ENCODE peak calls at places on chromosomes 7 and 10, in six cellular contexts. C, I, O, G, A and P are unnamed samples.

GRCh38 chr7:13947535-13947934 is 41.9 kb downstream of the ETV1 start:
- DNase-seq in C (no peak), I (no peak), O (no peak), G (no peak), A (no peak), P (no peak)

GRCh38 chr7:4144801-4145470 is 537.2 kb upstream of the FOXK1 start:
- DNase-seq in C (no peak), I (peak), O (peak), G (peak), A (no peak), P (no peak)

GRCh38 chr10:86419101-86419500 is 52.5 kb upstream of the GRID1 start:
- DNase-seq in C (no peak), I (no peak), O (no peak), G (no peak), A (no peak), P (no peak)

GRCh38 chr10:80457554-80458262 is 3.6 kb downstream of the TSPAN14 start:
- DNase-seq in C (no peak), I (no peak), O (no peak), G (no peak), A (no peak), P (peak)

GRCh38 chr7:54785261-54785660 is 26.2 kb upstream of the SEC61G start:
- DNase-seq in C (no peak), I (no peak), O (no peak), G (no peak), A (no peak), P (no peak)

GRCh38 chr10:50637003-50637579 is 13.3 kb upstream of the SGMS1 start:
- DNase-seq in C (no peak), I (no peak), O (no peak), G (no peak), A (peak), P (no peak)

GRCh38 chr10:69901623-69902505 is 100.2 kb downstream of the COL13A1 start:
- DNase-seq in C (no peak), I (peak), O (peak), G (no peak), A (peak), P (peak)

GRCh38 chr7:68103319-68103718 is 1106.7 kb downstream of the TYW1 start:
- DNase-seq in C (no peak), I (no peak), O (no peak), G (no peak), A (no peak), P (no peak)

GRCh38 chr10:44569193-44570091 is 184.5 kb upstream of the CXCL12 start:
- DNase-seq in C (no peak), I (no peak), O (peak), G (no peak), A (peak), P (no peak)

GRCh38 chr10:75397571-75397921 is 4.0 kb downstream of the ZNF503 start:
- DNase-seq in C (no peak), I (no peak), O (no peak), G (no peak), A (no peak), P (no peak)

GRCh38 chr10:99834410-99834809 is 52.0 kb downstream of the ABCC2 start:
- DNase-seq in C (no peak), I (no peak), O (no peak), G (no peak), A (peak), P (no peak)

GRCh38 chr7:132270517-132270916 is 305.8 kb downstream of the PLXNA4 start:
- DNase-seq in C (no peak), I (no peak), O (peak), G (no peak), A (no peak), P (no peak)

GRCh38 chr7:38822556-38822955 is 86.4 kb downstream of the VPS41 start:
- DNase-seq in C (no peak), I (no peak), O (no peak), G (no peak), A (no peak), P (no peak)

GRCh38 chr7:14833707-14834106 is 68.8 kb downstream of the DGKB start:
- DNase-seq in C (no peak), I (no peak), O (no peak), G (no peak), A (peak), P (no peak)

GRCh38 chr10:18400911-18401260 is 250.5 kb downstream of the NSUN6 start:
- DNase-seq in C (no peak), I (peak), O (no peak), G (no peak), A (no peak), P (peak)

GRCh38 chr7:131969560-131969959 is 413.1 kb upstream of the PODXL start:
- DNase-seq in C (no peak), I (no peak), O (no peak), G (no peak), A (no peak), P (no peak)

GRCh38 chr10:13652860-13653259 is 66.1 kb downstream of the PRPF18 start:
- DNase-seq in C (no peak), I (no peak), O (no peak), G (no peak), A (no peak), P (no peak)

GRCh38 chr10:10772411-10772810 is 245.3 kb upstream of the CELF2 start:
- DNase-seq in C (no peak), I (no peak), O (no peak), G (no peak), A (no peak), P (no peak)

GRCh38 chr7:133646493-133647154 is 393.7 kb downstream of the EXOC4 start:
- DNase-seq in C (no peak), I (no peak), O (no peak), G (no peak), A (no peak), P (no peak)

GRCh38 chr7:18495412-18496335 is at the start of gene HDAC9:
- DNase-seq in C (no peak), I (no peak), O (peak), G (no peak), A (peak), P (no peak)

GRCh38 chr10:75202321-75203096 is 8.1 kb upstream of the VDAC2 start:
- DNase-seq in C (no peak), I (no peak), O (peak), G (peak), A (peak), P (no peak)

GRCh38 chr7:146937836-146938235 is 821.2 kb downstream of the CNTNAP2 start:
- DNase-seq in C (no peak), I (no peak), O (no peak), G (no peak), A (no peak), P (peak)

GRCh38 chr10:68628576-68629127 is 68.5 kb downstream of the TET1 start:
- DNase-seq in C (no peak), I (no peak), O (no peak), G (no peak), A (no peak), P (no peak)

GRCh38 chr10:116385994-116386809 is 41.4 kb upstream of the PNLIPRP3 start:
- DNase-seq in C (no peak), I (no peak), O (peak), G (no peak), A (peak), P (no peak)

GRCh38 chr7:101362334-101363195 is at the start of gene COL26A1:
- DNase-seq in C (no peak), I (peak), O (peak), G (peak), A (peak), P (peak)

GRCh38 chr10:125060851-125061556 is 99.4 kb downstream of the CTBP2 start:
- DNase-seq in C (no peak), I (peak), O (peak), G (peak), A (peak), P (peak)

GRCh38 chr10:75910032-75910431 is 478.6 kb downstream of the LRMDA start:
- DNase-seq in C (no peak), I (no peak), O (peak), G (no peak), A (no peak), P (no peak)

GRCh38 chr10:113616244-113617074 is 47.4 kb downstream of the NRAP start:
- DNase-seq in C (no peak), I (no peak), O (peak), G (no peak), A (peak), P (peak)

GRCh38 chr7:70400829-70401380 is 731.0 kb upstream of the GALNT17 start:
- DNase-seq in C (no peak), I (no peak), O (no peak), G (no peak), A (no peak), P (no peak)

GRCh38 chr7:127413962-127414361 is 21.5 kb upstream of the ZNF800 start:
- DNase-seq in C (no peak), I (no peak), O (no peak), G (no peak), A (no peak), P (no peak)

GRCh38 chr7:1857487-1858425 is 187.7 kb downstream of the ELFN1 start:
- DNase-seq in C (peak), I (peak), O (no peak), G (no peak), A (no peak), P (no peak)

GRCh38 chr10:64760371-64760770 is 1239.2 kb downstream of the REEP3 start:
- DNase-seq in C (no peak), I (no peak), O (no peak), G (no peak), A (no peak), P (no peak)

GRCh38 chr10:123044391-123044790 is 35.6 kb downstream of the ACADSB start:
- DNase-seq in C (no peak), I (no peak), O (peak), G (no peak), A (peak), P (no peak)

GRCh38 chr7:100049441-100050291 is at the start of gene ZSCAN21:
- DNase-seq in C (peak), I (peak), O (peak), G (peak), A (peak), P (peak)

GRCh38 chr7:6530626-6531491 is 20.4 kb downstream of the GRID2IP start:
- DNase-seq in C (peak), I (no peak), O (no peak), G (no peak), A (no peak), P (peak)